ENCODE peak calls at places on chromosome 4, in five cellular contexts. S is GM23338, G is GM23248, A is PC-3, C is MM.1S. D is an unnamed sample.

GRCh38 chr4:5884804-5885203 is 8.1 kb downstream of the CRMP1 start:
- DNase-seq in S (no peak), G (no peak), A (no peak), C (no peak), D (no peak)

GRCh38 chr4:111602848-111603247 is 542.4 kb upstream of the FAM241A start:
- DNase-seq in S (peak; percentile 18), G (peak; percentile 45), A (peak; percentile 31), C (no peak), D (no peak)

GRCh38 chr4:105972946-105973621 is 77.8 kb downstream of the NPNT start:
- DNase-seq in S (peak; percentile 45), G (no peak), A (no peak), C (no peak), D (no peak)

GRCh38 chr4:148057425-148058020 is 325.6 kb downstream of the ARHGAP10 start:
- DNase-seq in S (no peak), G (no peak), A (no peak), C (no peak), D (no peak)

GRCh38 chr4:119797238-119797894 is 168.8 kb upstream of the PDE5A start:
- DNase-seq in S (no peak), G (no peak), A (no peak), C (no peak), D (no peak)

GRCh38 chr4:145839151-145839550 is 99.5 kb downstream of the ZNF827 start:
- DNase-seq in S (peak; percentile 42), G (no peak), A (no peak), C (no peak), D (no peak)

GRCh38 chr4:182916483-182917181 is 554 bp downstream of the DCTD start:
- DNase-seq in S (peak; percentile 50), G (peak; percentile 90), A (peak; percentile 38), C (peak; percentile 32), D (peak; percentile 39)

GRCh38 chr4:7872264-7872771 is 67.3 kb downstream of the AFAP1 start:
- DNase-seq in S (no peak), G (peak; percentile 94), A (peak; percentile 78), C (no peak), D (peak; percentile 37)

GRCh38 chr4:8515316-8516060 is 64.7 kb upstream of the GPR78 start:
- DNase-seq in S (no peak), G (peak; percentile 90), A (no peak), C (no peak), D (peak; percentile 43)

GRCh38 chr4:78059524-78059889 is 2.4 kb downstream of the FRAS1 start:
- DNase-seq in S (peak; percentile 97), G (peak; percentile 92), A (peak; percentile 84), C (peak; percentile 52), D (peak; percentile 56)

GRCh38 chr4:102141855-102142254 is 203.4 kb downstream of the SLC39A8 start:
- DNase-seq in S (no peak), G (no peak), A (no peak), C (no peak), D (no peak)

GRCh38 chr4:38614198-38614597 is 49.8 kb upstream of the KLF3 start:
- DNase-seq in S (no peak), G (no peak), A (no peak), C (no peak), D (no peak)

GRCh38 chr4:182826391-182826790 is 90.8 kb downstream of the DCTD start:
- DNase-seq in S (no peak), G (no peak), A (no peak), C (no peak), D (no peak)

GRCh38 chr4:176841730-176842129 is 49.0 kb upstream of the VEGFC start:
- DNase-seq in S (no peak), G (peak; percentile 74), A (peak; percentile 84), C (no peak), D (peak; percentile 70)

GRCh38 chr4:137421796-137422195 is 110.5 kb downstream of the PCDH18 start:
- DNase-seq in S (no peak), G (peak; percentile 46), A (no peak), C (no peak), D (no peak)

GRCh38 chr4:9952415-9952950 is 68.8 kb downstream of the SLC2A9 start:
- DNase-seq in S (peak; percentile 39), G (no peak), A (no peak), C (no peak), D (no peak)

GRCh38 chr4:25402521-25402920 is 25.5 kb downstream of the ANAPC4 start:
- DNase-seq in S (no peak), G (peak; percentile 71), A (no peak), C (no peak), D (no peak)

GRCh38 chr4:34469518-34469917 is 1774.8 kb downstream of the ARAP2 start:
- DNase-seq in S (no peak), G (no peak), A (no peak), C (no peak), D (no peak)

GRCh38 chr4:55498051-55498450 is 48.7 kb downstream of the CLOCK start:
- DNase-seq in S (no peak), G (peak; percentile 23), A (no peak), C (no peak), D (no peak)

GRCh38 chr4:106495498-106495897 is 126.9 kb upstream of the GIMD1 start:
- DNase-seq in S (no peak), G (peak; percentile 82), A (no peak), C (no peak), D (no peak)

GRCh38 chr4:42412251-42412650 is 15.0 kb downstream of the SHISA3 start:
- DNase-seq in S (no peak), G (peak; percentile 79), A (peak; percentile 89), C (no peak), D (no peak)

GRCh38 chr4:54229631-54230478 is 762 bp downstream of the PDGFRA start:
- DNase-seq in S (peak; percentile 64), G (peak; percentile 79), A (no peak), C (no peak), D (no peak)

GRCh38 chr4:102076622-102077021 is 268.7 kb downstream of the SLC39A8 start:
- DNase-seq in S (no peak), G (peak; percentile 1), A (peak; percentile 45), C (no peak), D (no peak)

GRCh38 chr4:8553958-8554357 is 26.2 kb upstream of the GPR78 start:
- DNase-seq in S (no peak), G (no peak), A (no peak), C (no peak), D (no peak)

GRCh38 chr4:80043534-80043933 is 29.5 kb downstream of the ANTXR2 start:
- DNase-seq in S (no peak), G (no peak), A (no peak), C (no peak), D (no peak)

GRCh38 chr4:3821580-3822229 is 55.5 kb downstream of the ADRA2C start:
- DNase-seq in S (no peak), G (peak; percentile 16), A (no peak), C (no peak), D (no peak)

GRCh38 chr4:21656832-21657231 is 291.7 kb downstream of the KCNIP4 start:
- DNase-seq in S (peak; percentile 16), G (peak; percentile 69), A (peak; percentile 40), C (no peak), D (peak; percentile 5)

GRCh38 chr4:16264798-16265197 is 38.5 kb upstream of the TAPT1 start:
- DNase-seq in S (peak; percentile 65), G (peak; percentile 73), A (peak; percentile 67), C (peak; percentile 55), D (no peak)

GRCh38 chr4:7815981-7816380 is 123.7 kb downstream of the AFAP1 start:
- DNase-seq in S (no peak), G (no peak), A (no peak), C (no peak), D (no peak)

GRCh38 chr4:159269956-159270355 is 167.1 kb downstream of the RAPGEF2 start:
- DNase-seq in S (no peak), G (no peak), A (no peak), C (no peak), D (no peak)

GRCh38 chr4:6375620-6376295 is 96.7 kb downstream of the PPP2R2C start:
- DNase-seq in S (no peak), G (no peak), A (no peak), C (no peak), D (no peak)

GRCh38 chr4:74632634-74633033 is 161.7 kb downstream of the BTC start:
- DNase-seq in S (no peak), G (peak; percentile 85), A (peak; percentile 93), C (no peak), D (peak; percentile 22)
- H3F3A ChIP-seq in S (no peaks in the 10 kb centered on the region), G (peaks cover 18% of the 10 kb centered on the region), A (no peaks in the 10 kb centered on the region), C (no peaks in the 10 kb centered on the region), D (no peaks in the 10 kb centered on the region)

GRCh38 chr4:56821394-56822263 is at the start of gene SPINK2:
- DNase-seq in S (peak; percentile 93), G (no peak), A (peak; percentile 67), C (peak; percentile 81), D (peak; percentile 45)
- TF ChIP-seq EZH2 in S (no peak), G (no peak), A (no peak), C (no peak), D (no peak)

GRCh38 chr4:86482851-86483490 is 111.1 kb upstream of the PTPN13 start:
- DNase-seq in S (peak; percentile 95), G (peak; percentile 13), A (peak; percentile 6), C (no peak), D (no peak)
- H3F3A ChIP-seq in S (no peaks in the 10 kb centered on the region), G (no peaks in the 10 kb centered on the region), A (no peaks in the 10 kb centered on the region), C (no peaks in the 10 kb centered on the region), D (no peaks in the 10 kb centered on the region)

GRCh38 chr4:144645621-144646522 is at the start of gene HHIP:
- DNase-seq in S (peak; percentile 72), G (peak; percentile 68), A (peak; percentile 22), C (no peak), D (no peak)

GRCh38 chr4:144646523-144647094 is 653 bp downstream of the HHIP start:
- DNase-seq in S (peak; percentile 33), G (peak; percentile 33), A (no peak), C (no peak), D (no peak)

GRCh38 chr4:144645102-144645469 is 870 bp upstream of the HHIP start:
- DNase-seq in S (peak; percentile 45), G (no peak), A (no peak), C (no peak), D (no peak)

GRCh38 chr4:144648042-144648441 is 2.1 kb downstream of the HHIP start:
- DNase-seq in S (peak; percentile 42), G (no peak), A (no peak), C (no peak), D (no peak)

GRCh38 chr4:144647095-144647959 is 1.4 kb downstream of the HHIP start:
- DNase-seq in S (peak; percentile 82), G (peak; percentile 19), A (no peak), C (no peak), D (no peak)
- TF ChIP-seq EZH2 in S (peak; percentile 51), G (peak; percentile 34), A (no peak), C (no peak), D (no peak)

D was measured in PC-9.